ENCODE peak calls at places on chromosome 7, in eight cellular contexts. C is amniotic stem cell, U is ELR, D is NCI-H345, B is GM03348, E is NCI-H1436, I is skeletal muscle cell, X is left ventricle myocardium inferior. P is an unnamed sample.

GRCh38 chr7:98840604-98841508 is 29.0 kb downstream of the TMEM130 start:
- DNase-seq in U (no peak), B (no peak), X (no peak), C (no peak), I (peak; percentile 37), D (no peak), E (no peak), P (peak; percentile 22)

GRCh38 chr7:106775552-106775936 is 89.5 kb upstream of the PIK3CG start:
- DNase-seq in C (peak; percentile 32), U (peak; percentile 87), E (no peak), D (no peak), X (no peak), I (peak; percentile 41), B (peak; percentile 58), P (peak; percentile 86)

GRCh38 chr7:130461256-130461655 is 20.4 kb upstream of the CEP41 start:
- DNase-seq in U (no peak), D (no peak), E (no peak), C (no peak), X (no peak), B (peak; percentile 33), I (no peak), P (no peak)

GRCh38 chr7:42883950-42884349 is 27.9 kb downstream of the C7orf25 start:
- DNase-seq in D (peak; percentile 57), U (peak; percentile 38), B (no peak), I (no peak), X (peak; percentile 28), E (no peak), C (no peak), P (no peak)

GRCh38 chr7:51260516-51260915 is 56.1 kb downstream of the COBL start:
- DNase-seq in U (no peak), D (no peak), B (no peak), C (no peak), I (no peak), X (no peak), E (no peak), P (no peak)

GRCh38 chr7:128909605-128910568 is 622 bp downstream of the KCP start:
- DNase-seq in C (no peak), I (no peak), D (no peak), B (peak; percentile 62), E (no peak), X (no peak), U (peak; percentile 69), P (no peak)

GRCh38 chr7:128908750-128909385 is 1.6 kb downstream of the KCP start:
- DNase-seq in C (no peak), I (no peak), D (no peak), E (no peak), B (no peak), X (no peak), U (no peak), P (no peak)

GRCh38 chr7:123916240-123916724 is 8.8 kb upstream of the SPAM1 start:
- DNase-seq in C (no peak), U (peak; percentile 23), B (peak; percentile 3), X (no peak), I (no peak), E (peak; percentile 2), D (no peak), P (no peak)

GRCh38 chr7:144632724-144633123 is 203.1 kb downstream of the TPK1 start:
- DNase-seq in B (no peak), C (no peak), U (no peak), D (no peak), I (no peak), E (no peak), X (no peak), P (no peak)

GRCh38 chr7:84663224-84663623 is 468.6 kb upstream of the SEMA3A start:
- DNase-seq in C (no peak), I (no peak), D (no peak), X (no peak), B (no peak), E (no peak), U (peak; percentile 14), P (no peak)

GRCh38 chr7:81632418-81632817 is 137.4 kb downstream of the HGF start:
- DNase-seq in C (no peak), B (no peak), X (no peak), D (no peak), E (no peak), I (no peak), U (no peak), P (no peak)

GRCh38 chr7:133820584-133820983 is 306.6 kb upstream of the LRGUK start:
- DNase-seq in C (no peak), X (no peak), E (no peak), D (peak; percentile 49), I (no peak), U (no peak), B (no peak), P (no peak)

GRCh38 chr7:135929692-135930091 is 47.5 kb downstream of the MTPN start:
- DNase-seq in I (no peak), X (no peak), B (no peak), U (no peak), C (no peak), E (no peak), D (no peak), P (no peak)

GRCh38 chr7:109549461-109549860 is 979.8 kb downstream of the DNAJB9 start:
- DNase-seq in C (no peak), I (no peak), B (no peak), E (no peak), U (no peak), X (no peak), D (no peak), P (no peak)

GRCh38 chr7:47513741-47514241 is 68.1 kb downstream of the TNS3 start:
- DNase-seq in B (peak; percentile 74), E (no peak), X (no peak), C (peak; percentile 72), I (no peak), U (peak; percentile 73), D (no peak), P (peak; percentile 92)

GRCh38 chr7:132077986-132078385 is 498.3 kb downstream of the PLXNA4 start:
- DNase-seq in D (no peak), I (no peak), C (no peak), B (no peak), U (no peak), X (no peak), E (no peak), P (no peak)

GRCh38 chr7:84492565-84493034 is 298.0 kb upstream of the SEMA3A start:
- DNase-seq in I (no peak), U (peak; percentile 30), C (no peak), E (no peak), D (no peak), B (peak; percentile 58), X (no peak), P (no peak)

GRCh38 chr7:5083291-5083690 is 37.6 kb downstream of the RBAK start:
- DNase-seq in U (no peak), X (no peak), C (no peak), E (no peak), B (no peak), D (no peak), I (no peak), P (no peak)

GRCh38 chr7:139094596-139094995 is 14.9 kb downstream of the ZC3HAV1 start:
- DNase-seq in U (no peak), D (no peak), I (no peak), X (no peak), E (no peak), B (no peak), C (no peak), P (no peak)

GRCh38 chr7:73647725-73648592 is 19.7 kb upstream of the VPS37D start:
- DNase-seq in U (peak; percentile 22), D (peak; percentile 37), I (no peak), X (no peak), C (no peak), E (no peak), B (peak; percentile 54), P (no peak)

P was measured in SJSA1.